ENCODE peak calls at places on chromosomes 7 and 10, in five cellular contexts. L is GM12865, Z is WTC11, D is WERI-Rb-1, W is SW480. I is an unnamed sample.

GRCh38 chr10:113473851-113474250 is 79.0 kb upstream of the HABP2 start:
- DNase-seq in L (no peak), W (no peak), Z (no peak), D (no peak), I (no peak)

GRCh38 chr7:22859676-22860290 is 37.1 kb upstream of the TOMM7 start:
- DNase-seq in D (no peak), W (no peak), L (peak), Z (no peak), I (no peak)

GRCh38 chr10:24904830-24905229 is 47.6 kb downstream of the PRTFDC1 start:
- DNase-seq in W (no peak), D (no peak), L (no peak), Z (no peak), I (no peak)

GRCh38 chr7:107810626-107811025 is 7.6 kb upstream of the SLC26A3 start:
- DNase-seq in D (no peak), Z (no peak), L (no peak), W (no peak), I (no peak)

GRCh38 chr10:124990671-124991625 is 49.0 kb downstream of the ZRANB1 start:
- DNase-seq in L (no peak), D (no peak), W (no peak), Z (no peak), I (no peak)

GRCh38 chr10:20254078-20254477 is 437.8 kb downstream of the PLXDC2 start:
- DNase-seq in L (no peak), D (no peak), Z (no peak), W (no peak), I (no peak)

GRCh38 chr7:83410989-83411591 is 237.8 kb downstream of the SEMA3E start:
- DNase-seq in D (peak), W (peak), Z (no peak), L (peak), I (no peak)

GRCh38 chr10:66827353-66827752 is 98.5 kb upstream of the LRRTM3 start:
- DNase-seq in L (no peak), D (no peak), Z (no peak), W (no peak), I (no peak)

I was measured in H9.